ENCODE peak calls at places on chromosomes 2 and 18, in four cellular contexts. H is heart left ventricle, I is cardiac fibroblast, G is IMR-90. D is an unnamed sample.

GRCh38 chr18:3499498-3499897 is 49.5 kb downstream of the TGIF1 start:
- DNase-seq in I (peak), G (no peak), H (no peak), D (no peak)

GRCh38 chr2:182360012-182360662 is 66.7 kb downstream of the PDE1A start:
- DNase-seq in H (peak), I (peak), G (peak), D (peak)

GRCh38 chr2:72673279-72673678 is 152.6 kb downstream of the EXOC6B start:
- DNase-seq in H (no peak), G (peak), I (peak), D (no peak)

GRCh38 chr2:43541165-43541564 is 54.7 kb downstream of the THADA start:
- DNase-seq in I (peak), H (no peak), G (peak), D (peak)

GRCh38 chr2:179877601-179878364 is 16.4 kb upstream of the ZNF385B start:
- DNase-seq in H (no peak), I (peak), G (peak), D (no peak)

GRCh38 chr2:173048901-173049661 is 26.6 kb upstream of the MAP3K20 start:
- DNase-seq in G (peak), H (peak), I (peak), D (peak)

GRCh38 chr2:119112770-119113488 is 45.6 kb downstream of the C1QL2 start:
- DNase-seq in G (no peak), H (no peak), I (no peak), D (no peak)

GRCh38 chr2:144708641-144709040 is 188.7 kb upstream of the ZEB2 start:
- DNase-seq in I (no peak), H (no peak), G (no peak), D (no peak)

GRCh38 chr2:120004254-120004653 is 8.6 kb upstream of the EPB41L5 start:
- DNase-seq in H (no peak), I (no peak), G (no peak), D (no peak)

GRCh38 chr2:219997341-219997851 is 370.0 kb downstream of the SLC4A3 start:
- DNase-seq in G (peak), H (no peak), I (peak), D (peak)

GRCh38 chr2:18149660-18150246 is 271.3 kb downstream of the KCNS3 start:
- DNase-seq in G (peak), H (no peak), I (peak), D (peak)

GRCh38 chr2:16005819-16006536 is 65.6 kb downstream of the MYCN start:
- DNase-seq in H (no peak), G (no peak), I (peak), D (no peak)

GRCh38 chr2:24830351-24830750 is 37.1 kb downstream of the CENPO start:
- DNase-seq in G (peak), H (no peak), I (peak), D (peak)

GRCh38 chr2:38254796-38255195 is 122.3 kb downstream of the ATL2 start:
- DNase-seq in I (no peak), H (no peak), G (no peak), D (no peak)
- H3K4me3 ChIP-seq in I (no peak), H (no peak), G (no peak), D (no peak)

DNA sequence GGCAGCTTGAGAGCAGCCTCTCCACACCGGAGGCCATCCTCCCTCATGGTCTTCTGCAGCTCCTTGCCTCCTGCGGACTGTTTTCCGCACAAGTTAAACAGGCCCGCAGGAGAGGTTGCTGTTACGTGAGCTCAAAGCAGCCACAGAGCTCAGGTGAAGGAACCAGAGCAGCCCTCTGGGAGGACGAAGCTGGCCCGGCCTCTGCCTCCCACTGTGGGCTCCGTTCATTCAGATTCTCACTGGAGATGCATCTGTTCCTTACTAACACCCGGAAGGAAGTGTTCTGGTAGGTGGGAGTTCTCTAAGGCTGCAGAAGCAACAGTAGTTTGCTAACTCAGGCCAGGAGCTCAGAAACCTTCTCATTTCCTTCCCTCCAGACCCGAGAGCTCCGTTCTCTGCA is 10.9 kb downstream of the DIPK1C start:
- DNase-seq in G (no peak), I (no peak), H (no peak), D (no peak)
- H3K4me3 ChIP-seq in G (no peak), I (no peak), H (no peak), D (no peak)

GRCh38 chr2:12176621-12177020 is 430.2 kb downstream of the LPIN1 start:
- DNase-seq in I (no peak), G (no peak), H (no peak), D (no peak)

GRCh38 chr2:12177995-12178760 is 431.7 kb downstream of the LPIN1 start:
- DNase-seq in G (no peak), I (no peak), H (no peak), D (no peak)

GRCh38 chr2:12175323-12175722 is 428.9 kb downstream of the LPIN1 start:
- DNase-seq in G (no peak), I (no peak), H (no peak), D (no peak)

GRCh38 chr2:12180046-12180445 is 433.6 kb downstream of the LPIN1 start:
- DNase-seq in I (no peak), H (no peak), G (no peak), D (peak)

DNA sequence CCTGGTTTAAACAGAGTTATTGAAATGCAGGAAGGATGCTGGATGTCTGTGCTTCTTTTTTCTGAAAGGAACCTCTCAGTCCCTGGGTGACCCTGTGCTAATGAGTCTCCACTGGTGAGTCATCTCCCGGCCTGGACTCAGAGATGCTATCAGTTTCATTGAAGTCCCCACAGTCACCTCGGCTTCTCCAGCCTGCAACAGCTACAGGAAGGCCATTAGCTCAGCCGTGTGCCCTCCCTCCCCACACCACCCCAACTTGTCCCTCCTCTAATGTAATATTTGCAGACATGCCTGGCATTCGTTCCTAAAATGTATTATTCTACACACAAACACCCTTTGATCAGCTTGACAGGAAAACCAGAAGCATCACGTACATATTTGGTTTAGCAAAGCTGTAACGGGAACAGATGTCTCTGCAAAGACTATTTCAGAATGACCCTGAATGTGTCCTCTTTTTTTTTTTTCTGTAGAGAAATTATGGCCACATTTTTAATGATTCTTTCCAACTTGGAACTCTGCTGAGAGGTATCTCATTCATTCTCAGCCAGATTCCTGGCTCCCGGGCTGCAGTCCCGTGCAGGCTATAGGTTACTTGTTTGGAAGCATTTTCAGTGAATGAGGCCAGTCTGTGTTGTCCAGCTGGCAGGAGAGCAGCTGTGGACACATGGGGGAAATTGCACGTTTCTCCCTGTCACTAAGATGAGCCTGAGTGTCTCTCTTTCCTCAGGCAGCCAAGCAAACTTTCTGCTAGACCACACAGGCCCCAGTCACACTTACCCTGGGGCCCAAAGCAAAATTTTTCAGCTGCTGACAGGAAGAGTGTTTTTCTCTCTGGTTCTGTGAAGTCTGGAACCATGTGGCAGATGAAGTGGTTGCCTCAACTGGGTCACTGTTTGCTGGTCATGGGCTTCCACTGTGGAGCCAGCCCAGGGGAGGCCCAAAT is 430.9 kb downstream of the LPIN1 start:
- DNase-seq in H (peak), G (peak), I (peak), D (peak)
- H3K4me3 ChIP-seq in H (no peak), G (no peak), I (no peak), D (no peak)

DNA sequence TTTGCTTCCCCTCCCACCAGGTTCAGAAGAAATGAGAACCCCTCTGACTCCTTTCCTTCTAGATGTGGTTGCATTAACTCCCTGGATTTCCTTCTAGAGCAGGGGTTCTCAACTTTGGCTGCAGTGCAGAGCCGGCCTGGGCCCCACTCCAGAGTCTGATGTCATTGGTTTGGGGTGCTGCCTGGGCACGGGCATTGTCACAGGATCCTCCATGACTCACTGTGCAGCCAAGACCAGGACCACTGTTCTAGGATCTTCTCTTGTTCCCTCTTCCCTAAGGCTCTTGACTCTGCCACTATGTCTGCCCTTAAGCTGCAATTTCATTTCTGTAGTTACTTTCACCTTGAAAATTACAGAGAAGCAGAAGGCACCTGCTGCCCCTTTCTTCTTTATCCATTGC is 31.8 kb downstream of the TBC1D8 start:
- DNase-seq in I (peak), G (peak), H (peak), D (peak)
- H3K4me3 ChIP-seq in I (no peak), G (no peak), H (no peak), D (no peak)